ENCODE peak calls at places on chromosome 16, in four cellular contexts. One of them, this sample, is unnamed.

GRCh38 chr16:74825016-74825415 is 50.4 kb upstream of the FA2H start:
- DNase-seq in germinal center: no peak
- DNase-seq in AG08396: no peak
- DNase-seq in NCI-H460: no peak
- DNase-seq in this sample: no peak

GRCh38 chr16:8900343-8900742 is 18.2 kb downstream of the LITAFD start:
- DNase-seq in NCI-H460: no peak
- DNase-seq in germinal center: no peak
- DNase-seq in AG08396: no peak
- DNase-seq in this sample: no peak

GRCh38 chr16:19696312-19696711 is 21.7 kb downstream of the KNOP1 start:
- DNase-seq in NCI-H460: peak; percentile 27
- DNase-seq in AG08396: peak; percentile 82
- DNase-seq in germinal center: no peak
- DNase-seq in this sample: no peak

GRCh38 chr16:66972983-66973382 is 11.9 kb downstream of the CES3 start:
- DNase-seq in AG08396: no peak
- DNase-seq in NCI-H460: no peak
- DNase-seq in germinal center: no peak
- DNase-seq in this sample: no peak

GRCh38 chr16:28100810-28101532 is 37.5 kb upstream of the GSG1L start:
- DNase-seq in NCI-H460: no peak
- DNase-seq in AG08396: no peak
- DNase-seq in germinal center: no peak
- DNase-seq in this sample: no peak

GRCh38 chr16:3963203-3963602 is 82.7 kb upstream of the CREBBP start:
- DNase-seq in germinal center: no peak
- DNase-seq in AG08396: no peak
- DNase-seq in NCI-H460: no peak
- DNase-seq in this sample: no peak

GRCh38 chr16:84643180-84643583 is 5.1 kb upstream of the KLHL36 start:
- DNase-seq in germinal center: no peak
- DNase-seq in NCI-H460: no peak
- DNase-seq in AG08396: peak; percentile 90
- DNase-seq in this sample: no peak

GRCh38 chr16:75745242-75745641 is 19.0 kb upstream of the CPHXL start:
- DNase-seq in AG08396: no peak
- DNase-seq in germinal center: no peak
- DNase-seq in NCI-H460: no peak
- DNase-seq in this sample: no peak

GRCh38 chr16:11234884-11235702 is 20.9 kb downstream of the SOCS1 start:
- DNase-seq in NCI-H460: no peak
- DNase-seq in germinal center: no peak
- DNase-seq in AG08396: no peak
- DNase-seq in this sample: no peak

GRCh38 chr16:84985079-84986065 is 26.0 kb downstream of the ZDHHC7 start:
- DNase-seq in AG08396: peak; percentile 71
- DNase-seq in germinal center: no peak
- DNase-seq in NCI-H460: no peak
- DNase-seq in this sample: no peak

GRCh38 chr16:65196696-65197095 is 74.8 kb upstream of the CDH11 start:
- DNase-seq in NCI-H460: no peak
- DNase-seq in germinal center: no peak
- DNase-seq in AG08396: no peak
- DNase-seq in this sample: no peak